ENCODE peak calls at places on chromosomes 16 and 17, in five cellular contexts. J is GM12878, W is SK-N-SH, R is K562, V is HepG2. D is an unnamed sample.

GRCh38 chr17:75240394-75241142 is 20.8 kb downstream of the GGA3 start:
- DNase-seq in V (peak; percentile 58), J (no peak), R (peak; percentile 88), W (peak; percentile 83), D (peak; percentile 91)

GRCh38 chr16:15798671-15799070 is 58.2 kb downstream of the MYH11 start:
- DNase-seq in W (no peak), J (no peak), R (no peak), V (no peak), D (no peak)

GRCh38 chr17:74769266-74769855 is 6.8 kb downstream of the NAT9 start:
- DNase-seq in W (no peak), V (no peak), J (no peak), R (no peak), D (no peak)

GRCh38 chr17:57868007-57868774 is 18.3 kb upstream of the MRPS23 start:
- DNase-seq in R (peak; percentile 45), V (peak; percentile 59), J (peak; percentile 47), W (peak; percentile 84), D (peak; percentile 71)

GRCh38 chr17:40832840-40833239 is 10.4 kb upstream of the KRT10 start:
- DNase-seq in R (no peak), J (no peak), V (no peak), W (no peak), D (no peak)

GRCh38 chr17:40430272-40431230 is 12.7 kb upstream of the IGFBP4 start:
- DNase-seq in R (no peak), W (no peak), J (no peak), V (no peak), D (no peak)

GRCh38 chr16:1859650-1860049 is 12.3 kb downstream of the MEIOB start:
- DNase-seq in V (no peak), W (no peak), J (no peak), R (peak; percentile 23), D (no peak)

GRCh38 chr16:19938536-19938935 is 53.9 kb upstream of the GPRC5B start:
- DNase-seq in J (no peak), R (no peak), V (no peak), W (no peak), D (no peak)

GRCh38 chr16:56603589-56603988 is 4.8 kb upstream of the MT2A start:
- DNase-seq in R (no peak), W (peak; percentile 67), J (no peak), V (peak; percentile 86), D (no peak)

GRCh38 chr16:22786691-22787090 is 27.3 kb upstream of the HS3ST2 start:
- DNase-seq in J (no peak), W (no peak), V (no peak), R (no peak), D (no peak)

GRCh38 chr16:25009822-25010221 is 5.3 kb downstream of the ARHGAP17 start:
- DNase-seq in W (no peak), V (no peak), J (no peak), R (no peak), D (no peak)

GRCh38 chr17:43377056-43377810 is 21.6 kb upstream of the ARL4D start:
- DNase-seq in J (no peak), R (no peak), V (no peak), W (no peak), D (peak; percentile 63)

GRCh38 chr17:58332720-58333395 is 4.3 kb upstream of the TSPOAP1 start:
- DNase-seq in R (no peak), V (no peak), W (peak; percentile 28), J (no peak), D (no peak)

GRCh38 chr17:34578016-34578415 is 1.4 kb upstream of the TMEM132E start:
- DNase-seq in W (no peak), R (no peak), V (no peak), J (no peak), D (no peak)

GRCh38 chr17:33163827-33164555 is 129.1 kb downstream of the ASIC2 start:
- DNase-seq in R (no peak), W (no peak), V (no peak), J (no peak), D (no peak)

GRCh38 chr16:17173134-17173729 is 297.5 kb downstream of the XYLT1 start:
- DNase-seq in V (peak; percentile 24), J (no peak), R (no peak), W (no peak), D (no peak)

GRCh38 chr17:44599298-44600175 is 42.3 kb downstream of the FZD2 start:
- DNase-seq in V (no peak), R (peak; percentile 35), J (no peak), W (no peak), D (no peak)

GRCh38 chr16:27795992-27796614 is 246.2 kb downstream of the KATNIP start:
- DNase-seq in J (no peak), W (no peak), V (peak; percentile 51), R (peak; percentile 69), D (peak; percentile 21)

GRCh38 chr17:14298221-14298994 is 2.5 kb upstream of the HS3ST3B1 start:
- DNase-seq in V (no peak), W (no peak), R (no peak), J (no peak), D (no peak)

GRCh38 chr16:89256651-89257254 is 39.2 kb downstream of the ZNF778 start:
- DNase-seq in V (no peak), J (no peak), R (no peak), W (peak; percentile 30), D (no peak)

GRCh38 chr17:79749156-79749815 is 18.5 kb downstream of the ENPP7 start:
- DNase-seq in V (no peak), W (no peak), R (no peak), J (no peak), D (no peak)

GRCh38 chr17:164536-165235 is 16.8 kb downstream of the DOC2B start:
- DNase-seq in W (peak; percentile 88), J (no peak), V (peak; percentile 40), R (peak; percentile 13), D (peak; percentile 66)

GRCh38 chr16:86878290-86879160 is 300.2 kb downstream of the FOXL1 start:
- DNase-seq in R (no peak), W (no peak), J (no peak), V (no peak), D (no peak)

GRCh38 chr16:22373662-22374310 is 633 bp downstream of the CDR2 start:
- DNase-seq in W (peak; percentile 54), R (no peak), J (no peak), V (no peak), D (no peak)

GRCh38 chr17:49694847-49695697 is 12.7 kb downstream of the SLC35B1 start:
- DNase-seq in R (peak; percentile 57), V (peak; percentile 30), W (peak; percentile 82), J (no peak), D (no peak)

GRCh38 chr17:50289268-50289667 is 15.0 kb downstream of the TMEM92 start:
- DNase-seq in W (no peak), J (no peak), V (no peak), R (no peak), D (no peak)

GRCh38 chr17:78409191-78409621 is 30.8 kb downstream of the PGS1 start:
- DNase-seq in W (no peak), V (no peak), R (no peak), J (no peak), D (no peak)

GRCh38 chr17:38861399-38861843 is 7.9 kb upstream of the RPL23 start:
- DNase-seq in W (no peak), R (no peak), V (peak; percentile 67), J (no peak), D (no peak)

GRCh38 chr16:83002351-83003334 is 375.9 kb downstream of the CDH13 start:
- DNase-seq in V (no peak), R (no peak), W (no peak), J (no peak), D (no peak)

GRCh38 chr17:7017827-7018200 is 5.0 kb upstream of the BCL6B start:
- DNase-seq in V (no peak), R (no peak), W (no peak), J (no peak), D (no peak)

GRCh38 chr17:8494506-8495111 is 58.9 kb downstream of the NDEL1 start:
- DNase-seq in J (no peak), V (no peak), R (no peak), W (no peak), D (no peak)

GRCh38 chr17:21160401-21160800 is 33.6 kb downstream of the DHRS7B start:
- DNase-seq in R (no peak), V (no peak), W (no peak), J (no peak), D (no peak)

GRCh38 chr17:49101054-49101534 is 31.5 kb upstream of the B4GALNT2 start:
- DNase-seq in J (no peak), V (no peak), W (no peak), R (no peak), D (no peak)

GRCh38 chr16:81517630-81518438 is 73.2 kb downstream of the CMIP start:
- DNase-seq in R (no peak), W (no peak), V (no peak), J (no peak), D (no peak)

GRCh38 chr16:85670840-85671239 is 17.9 kb downstream of the GINS2 start:
- DNase-seq in W (no peak), R (no peak), V (no peak), J (no peak), D (no peak)
- H3K36me3 ChIP-seq in W (peaks cover 53% of the 10 kb centered on the region), R (peaks cover 97% of the 10 kb centered on the region), V (peaks cover 94% of the 10 kb centered on the region), J (peaks cover 42% of the 10 kb centered on the region), D (peaks cover 73% of the 10 kb centered on the region)

GRCh38 chr17:60165223-60165622 is 15.4 kb downstream of the CA4 start:
- DNase-seq in R (peak; percentile 26), J (no peak), W (no peak), V (no peak), D (no peak)

GRCh38 chr17:60164697-60165096 is 14.9 kb downstream of the CA4 start:
- DNase-seq in J (no peak), V (no peak), W (no peak), R (peak; percentile 4), D (no peak)

GRCh38 chr17:60164164-60164563 is 14.4 kb downstream of the CA4 start:
- DNase-seq in J (no peak), W (no peak), R (no peak), V (no peak), D (no peak)

GRCh38 chr17:60167095-60167741 is 17.4 kb downstream of the CA4 start:
- DNase-seq in J (no peak), W (no peak), V (no peak), R (no peak), D (no peak)

GRCh38 chr17:60165976-60166375 is 16.2 kb downstream of the CA4 start:
- DNase-seq in J (no peak), V (no peak), R (peak; percentile 12), W (no peak), D (no peak)
- TF ChIP-seq CHD2 in J (no peak), V (no peak), R (no peak), W (no peak), D (no peak)

DNA sequence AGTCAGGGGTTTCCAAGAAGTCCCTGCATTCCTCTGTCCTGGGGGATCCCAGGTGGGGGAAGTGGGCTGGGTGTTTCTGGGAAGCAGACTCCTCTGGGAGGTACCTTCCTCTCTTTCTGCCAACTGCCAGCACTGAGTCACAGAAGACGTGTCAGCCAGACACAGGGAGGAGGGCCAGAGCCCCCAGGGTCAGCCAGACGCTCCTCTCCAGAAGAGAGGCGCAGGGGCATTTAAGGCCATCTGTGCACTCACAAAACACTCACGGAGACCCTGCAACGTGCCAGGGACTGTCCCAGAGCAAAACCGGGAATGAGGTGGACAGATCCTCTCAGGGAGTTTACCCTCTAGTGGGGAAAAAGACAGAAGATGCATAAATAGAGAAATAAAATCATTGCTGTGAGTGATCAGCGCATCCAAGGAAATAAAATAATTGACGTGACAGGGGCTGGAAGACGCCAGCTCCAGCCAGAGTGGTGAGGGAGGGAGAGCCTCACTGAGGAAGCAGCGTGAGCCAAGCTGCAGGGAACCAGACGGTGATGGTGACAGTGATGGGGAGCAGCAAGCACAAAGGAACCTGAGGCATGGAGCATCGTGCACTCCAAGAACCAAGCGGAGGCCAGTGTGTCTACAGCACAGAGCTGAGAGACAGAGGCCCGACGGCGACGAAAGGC is 105.4 kb downstream of the ZNF423 start:
- DNase-seq in J (no peak), R (no peak), V (no peak), W (peak; percentile 83), D (no peak)
- TF ChIP-seq EP300 in J (no peak), R (no peak), V (no peak), W (no peak), D (no peak)

GRCh38 chr17:73600103-73600871 is 44.0 kb downstream of the SDK2 start:
- DNase-seq in J (no peak), R (no peak), V (no peak), W (peak; percentile 91), D (no peak)
- H3K36me3 ChIP-seq in J (no peaks in the 10 kb centered on the region), R (no peaks in the 10 kb centered on the region), V (no peaks in the 10 kb centered on the region), W (no peaks in the 10 kb centered on the region), D (no peaks in the 10 kb centered on the region)